ENCODE peak calls at places on chromosomes 5 and 9, in eight cellular contexts. M, L, T, N, O, R, W and U are unnamed samples.

GRCh38 chr5:25295067-25295466 is 650.3 kb upstream of the CDH10 start:
- DNase-seq in T (no peak), L (no peak), O (no peak), N (no peak), R (no peak), M (no peak), W (no peak), U (no peak)

GRCh38 chr5:68533571-68534051 is 318.1 kb downstream of the PIK3R1 start:
- DNase-seq in N (no peak), O (no peak), R (no peak), M (no peak), W (no peak), T (no peak), L (no peak), U (no peak)

GRCh38 chr5:140351609-140352334 is 5.4 kb upstream of the HBEGF start:
- DNase-seq in N (no peak), W (peak; percentile 85), M (peak; percentile 83), O (peak; percentile 55), R (peak; percentile 72), T (peak; percentile 93), L (peak; percentile 73), U (no peak)

GRCh38 chr5:149474198-149474597 is 77.0 kb downstream of the CSNK1A1 start:
- DNase-seq in W (no peak), M (no peak), R (no peak), N (no peak), O (no peak), T (no peak), L (peak; percentile 87), U (no peak)

GRCh38 chr5:158754018-158754514 is 345.6 kb downstream of the EBF1 start:
- DNase-seq in R (no peak), N (no peak), T (no peak), L (no peak), M (no peak), W (no peak), O (no peak), U (no peak)

GRCh38 chr5:107640568-107640967 is 30.2 kb downstream of the EFNA5 start:
- DNase-seq in N (no peak), W (no peak), R (no peak), T (no peak), M (no peak), L (no peak), O (no peak), U (no peak)

GRCh38 chr5:126385509-126385908 is 37.7 kb upstream of the GRAMD2B start:
- DNase-seq in O (no peak), M (no peak), W (no peak), T (no peak), L (no peak), N (no peak), R (no peak), U (no peak)

GRCh38 chr5:68443091-68443490 is 227.5 kb downstream of the PIK3R1 start:
- DNase-seq in M (no peak), R (no peak), T (no peak), N (no peak), O (no peak), L (no peak), W (no peak), U (no peak)

GRCh38 chr9:123281659-123282342 is 13.4 kb upstream of the STRBP start:
- DNase-seq in M (no peak), L (no peak), R (no peak), W (no peak), N (no peak), T (no peak), O (no peak), U (no peak)

GRCh38 chr5:141359790-141360426 is at the start of gene PCDHGB2:
- DNase-seq in R (no peak), W (no peak), T (peak; percentile 88), O (no peak), L (no peak), M (peak; percentile 73), N (no peak), U (no peak)

GRCh38 chr9:82604947-82605656 is 457.8 kb downstream of the RASEF start:
- DNase-seq in T (no peak), M (no peak), O (no peak), R (no peak), N (no peak), L (no peak), W (peak; percentile 42), U (no peak)

GRCh38 chr9:99752710-99753109 is 69.0 kb upstream of the NR4A3 start:
- DNase-seq in W (no peak), M (no peak), N (no peak), O (no peak), R (no peak), L (no peak), T (no peak), U (no peak)

GRCh38 chr5:155594270-155594669 is 580.7 kb downstream of the KIF4B start:
- DNase-seq in T (peak; percentile 40), L (no peak), N (no peak), R (no peak), O (no peak), M (peak; percentile 4), W (no peak), U (no peak)
- H3K27ac ChIP-seq in T (no peak overlapping the region), L (no peak overlapping the region), N (no peak overlapping the region), R (no peak overlapping the region), O (no peak overlapping the region), M (no peak overlapping the region), W (no peak overlapping the region), U (no peak overlapping the region)

GRCh38 chr9:76607730-76608475 is 148.9 kb downstream of the GCNT1 start:
- DNase-seq in M (no peak), R (no peak), N (no peak), W (no peak), L (no peak), O (no peak), T (no peak), U (no peak)
- H3K27ac ChIP-seq in M (no peak overlapping the region), R (no peak overlapping the region), N (no peak overlapping the region), W (no peak overlapping the region), L (peak overlapping the region; percentile 40), O (no peak overlapping the region), T (no peak overlapping the region), U (no peak overlapping the region)

GRCh38 chr9:128702949-128703615 is 779 bp downstream of the PKN3 start:
- DNase-seq in L (no peak), T (peak; percentile 72), W (peak; percentile 30), M (peak; percentile 69), N (no peak), R (peak; percentile 42), O (no peak), U (no peak)
- H3K27ac ChIP-seq in L (peak overlapping the region; percentile 79), T (no peak overlapping the region), W (peak overlapping the region; percentile 94), M (peak overlapping the region; percentile 60), N (no peak overlapping the region), R (peak overlapping the region; percentile 89), O (no peak overlapping the region), U (peak overlapping the region; percentile 85)

GRCh38 chr9:251398-251797 is 36.7 kb downstream of the DOCK8 start:
- DNase-seq in R (no peak), L (no peak), O (no peak), M (no peak), N (no peak), T (no peak), W (no peak), U (no peak)

GRCh38 chr9:250625-251024 is 36.0 kb downstream of the DOCK8 start:
- DNase-seq in M (no peak), R (no peak), O (no peak), T (no peak), N (no peak), L (no peak), W (no peak), U (no peak)

GRCh38 chr9:253539-253938 is 38.9 kb downstream of the DOCK8 start:
- DNase-seq in R (no peak), L (no peak), O (no peak), M (no peak), W (no peak), N (no peak), T (no peak), U (no peak)

GRCh38 chr9:257957-258356 is 43.3 kb downstream of the DOCK8 start:
- DNase-seq in L (no peak), N (no peak), O (no peak), T (no peak), R (no peak), W (no peak), M (no peak), U (no peak)

DNA sequence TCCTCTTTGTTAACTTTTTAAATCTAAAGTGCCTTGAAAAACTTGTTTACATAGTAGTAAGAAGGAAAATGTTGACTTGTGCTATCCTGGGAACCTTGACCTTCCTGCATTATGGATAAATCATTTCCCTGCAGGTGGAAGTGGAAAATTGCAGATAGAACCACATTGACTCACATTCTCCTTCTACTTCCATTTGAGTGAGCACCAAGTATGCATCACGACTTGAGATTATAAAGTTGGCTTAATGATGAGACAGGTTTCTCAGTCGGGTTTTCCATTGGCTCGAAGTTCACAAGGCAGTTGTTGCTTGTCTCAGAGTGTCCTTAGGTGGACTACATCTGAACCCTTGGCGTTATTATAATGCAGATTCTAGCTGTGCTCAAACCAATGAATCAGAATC is 39.9 kb downstream of the DOCK8 start:
- DNase-seq in R (no peak), L (no peak), O (no peak), W (no peak), T (no peak), N (no peak), M (no peak), U (no peak)
- H3K27ac ChIP-seq in R (no peak overlapping the region), L (no peak overlapping the region), O (no peak overlapping the region), W (no peak overlapping the region), T (no peak overlapping the region), N (no peak overlapping the region), M (no peak overlapping the region), U (no peak overlapping the region)

DNA sequence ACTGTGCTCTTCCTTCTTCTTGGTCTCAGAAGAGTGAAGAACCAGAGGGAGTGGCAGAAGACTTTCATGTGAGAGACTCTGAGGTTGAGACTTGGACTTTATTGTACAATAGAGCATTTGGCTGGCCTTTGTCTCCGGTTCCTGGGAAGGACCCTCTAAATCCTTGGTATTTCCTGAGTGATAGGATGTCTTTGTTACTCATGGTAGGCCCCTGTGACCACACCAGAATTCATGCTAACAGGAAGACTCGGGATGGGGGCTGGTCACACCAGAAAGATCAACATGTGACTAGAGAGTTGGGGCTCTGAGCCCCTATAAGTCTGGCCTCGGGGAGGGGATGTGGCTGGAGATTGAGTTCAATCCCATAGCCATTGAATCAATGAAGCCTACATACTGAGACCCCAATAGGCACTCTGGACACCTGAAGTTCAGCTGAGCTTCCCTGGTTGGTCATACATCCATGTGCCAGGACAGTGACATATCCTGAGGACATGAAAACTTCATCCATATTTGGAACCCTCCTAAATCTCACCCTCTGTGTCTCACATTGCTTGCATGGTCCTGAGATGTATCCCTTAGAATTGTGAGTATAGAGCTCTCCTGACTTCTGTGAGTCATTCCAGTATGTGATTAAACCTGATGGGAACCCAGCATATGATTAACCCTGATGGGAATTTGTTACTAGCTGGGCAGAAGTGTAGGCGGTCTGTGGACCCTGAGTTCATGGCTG is 201.7 kb downstream of the GADD45G start:
- DNase-seq in R (peak; percentile 2), L (no peak), N (no peak), W (no peak), T (no peak), M (no peak), O (no peak), U (no peak)
- H3K27ac ChIP-seq in R (no peak overlapping the region), L (no peak overlapping the region), N (no peak overlapping the region), W (no peak overlapping the region), T (no peak overlapping the region), M (no peak overlapping the region), O (no peak overlapping the region), U (no peak overlapping the region)

GRCh38 chr5:99019812-99020697 is 91.2 kb upstream of the CHD1 start:
- DNase-seq in L (no peak), O (no peak), T (no peak), M (no peak), W (no peak), N (no peak), R (no peak), U (no peak)
- H3K27ac ChIP-seq in L (peak overlapping the region; percentile 86), O (no peak overlapping the region), T (no peak overlapping the region), M (no peak overlapping the region), W (no peak overlapping the region), N (no peak overlapping the region), R (peak overlapping the region; percentile 51), U (no peak overlapping the region)